ENCODE peak calls at places on chromosomes 16 and 17, in six cellular contexts. L, V, O, M, A and N are unnamed samples.

GRCh38 chr16:64253114-64253513 is 868.7 kb downstream of the CDH11 start:
- DNase-seq in L (no peak), V (no peak), O (no peak), M (no peak), A (no peak), N (no peak)

GRCh38 chr17:49576121-49576905 is 642 bp downstream of the NXPH3 start:
- DNase-seq in L (peak; percentile 88), V (peak; percentile 78), O (no peak), M (no peak), A (peak; percentile 60), N (peak; percentile 76)

GRCh38 chr17:69218986-69219385 is 9.6 kb downstream of the ABCA10 start:
- DNase-seq in L (no peak), V (no peak), O (no peak), M (no peak), A (no peak), N (no peak)

GRCh38 chr16:50396770-50397525 is 28.2 kb upstream of the BRD7 start:
- DNase-seq in L (no peak), V (no peak), O (no peak), M (no peak), A (no peak), N (no peak)

GRCh38 chr16:79954920-79955705 is 354.6 kb upstream of the MAF start:
- DNase-seq in L (no peak), V (no peak), O (no peak), M (no peak), A (no peak), N (no peak)

GRCh38 chr17:72726936-72727335 is 365.6 kb downstream of the SLC39A11 start:
- DNase-seq in L (no peak), V (no peak), O (no peak), M (no peak), A (no peak), N (no peak)

GRCh38 chr17:78146471-78146869 is 285 bp downstream of the C17orf99 start:
- DNase-seq in L (no peak), V (no peak), O (no peak), M (no peak), A (no peak), N (no peak)

GRCh38 chr17:45060382-45060823 is 714 bp upstream of the NMT1 start:
- DNase-seq in L (no peak), V (no peak), O (no peak), M (no peak), A (no peak), N (no peak)

GRCh38 chr16:17992416-17992815 is 344.1 kb downstream of the NPIPA8 start:
- DNase-seq in L (no peak), V (no peak), O (no peak), M (no peak), A (no peak), N (no peak)

GRCh38 chr16:54048994-54049929 is 237.3 kb downstream of the IRX3 start:
- DNase-seq in L (no peak), V (no peak), O (no peak), M (no peak), A (no peak), N (no peak)

GRCh38 chr17:31571124-31571892 is 179.8 kb downstream of the RAB11FIP4 start:
- DNase-seq in L (peak; percentile 45), V (peak; percentile 88), O (no peak), M (no peak), A (peak; percentile 97), N (no peak)

GRCh38 chr16:18832021-18832420 is 30.7 kb upstream of the ARL6IP1 start:
- DNase-seq in L (no peak), V (no peak), O (no peak), M (no peak), A (no peak), N (no peak)

GRCh38 chr17:6456914-6457687 is 12.8 kb downstream of the PIMREG start:
- DNase-seq in L (no peak), V (peak; percentile 37), O (no peak), M (peak; percentile 71), A (peak; percentile 48), N (no peak)

GRCh38 chr17:18224053-18224427 is 1.4 kb upstream of the LLGL1 start:
- DNase-seq in L (no peak), V (no peak), O (no peak), M (no peak), A (no peak), N (no peak)

GRCh38 chr16:80703391-80704071 is 100.9 kb downstream of the CDYL2 start:
- DNase-seq in L (peak; percentile 36), V (no peak), O (no peak), M (peak; percentile 51), A (no peak), N (no peak)

GRCh38 chr16:64981568-64982281 is 140.1 kb downstream of the CDH11 start:
- DNase-seq in L (no peak), V (no peak), O (no peak), M (no peak), A (no peak), N (no peak)

GRCh38 chr17:81044764-81045589 is 10.0 kb downstream of the BAIAP2 start:
- DNase-seq in L (peak; percentile 86), V (peak; percentile 93), O (no peak), M (peak; percentile 80), A (peak; percentile 77), N (no peak)

GRCh38 chr17:2253362-2253761 is 50.2 kb downstream of the SMG6 start:
- DNase-seq in L (no peak), V (no peak), O (no peak), M (no peak), A (no peak), N (no peak)

GRCh38 chr16:4058386-4058785 is 57.9 kb downstream of the ADCY9 start:
- DNase-seq in L (no peak), V (no peak), O (no peak), M (no peak), A (no peak), N (no peak)

GRCh38 chr17:43545383-43545632 is 832 bp downstream of the ETV4 start:
- DNase-seq in L (peak; percentile 91), V (no peak), O (peak; percentile 41), M (no peak), A (peak; percentile 20), N (no peak)

GRCh38 chr17:7845359-7846062 is 9.4 kb upstream of the TMEM88 start:
- DNase-seq in L (peak; percentile 66), V (no peak), O (no peak), M (no peak), A (no peak), N (no peak)

GRCh38 chr16:59848314-59848713 is 1114.2 kb upstream of the GOT2 start:
- DNase-seq in L (no peak), V (no peak), O (no peak), M (no peak), A (no peak), N (no peak)

GRCh38 chr17:50181601-50182345 is 16.0 kb downstream of the SGCA start:
- DNase-seq in L (no peak), V (peak; percentile 35), O (no peak), M (no peak), A (peak; percentile 68), N (no peak)

DNA sequence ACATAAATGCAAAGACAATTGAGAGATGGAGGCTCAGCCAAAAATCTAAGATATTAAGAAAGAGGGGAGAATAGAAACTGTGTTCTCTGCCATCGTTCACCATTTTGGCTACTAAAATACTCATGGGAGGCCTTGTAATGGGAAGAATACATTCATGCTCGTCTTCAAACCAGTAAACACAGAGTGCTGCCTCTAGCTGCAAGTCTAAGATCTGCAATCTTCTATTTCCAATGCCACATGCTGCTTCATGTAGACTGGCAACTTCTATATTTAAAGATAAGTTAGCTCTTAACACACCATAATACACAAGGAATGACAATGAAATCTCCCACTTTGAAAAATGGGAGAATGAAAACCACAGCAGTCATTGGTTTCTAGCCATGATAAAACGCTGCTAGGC is 387.3 kb downstream of the HS3ST3B1 start:
- DNase-seq in L (no peak), V (no peak), O (no peak), M (no peak), A (no peak), N (no peak)
- TF ChIP-seq CTCF in L (no peak), V (no peak), O (no peak), M (no peak), A (peak; percentile 9), N (no peak)

DNA sequence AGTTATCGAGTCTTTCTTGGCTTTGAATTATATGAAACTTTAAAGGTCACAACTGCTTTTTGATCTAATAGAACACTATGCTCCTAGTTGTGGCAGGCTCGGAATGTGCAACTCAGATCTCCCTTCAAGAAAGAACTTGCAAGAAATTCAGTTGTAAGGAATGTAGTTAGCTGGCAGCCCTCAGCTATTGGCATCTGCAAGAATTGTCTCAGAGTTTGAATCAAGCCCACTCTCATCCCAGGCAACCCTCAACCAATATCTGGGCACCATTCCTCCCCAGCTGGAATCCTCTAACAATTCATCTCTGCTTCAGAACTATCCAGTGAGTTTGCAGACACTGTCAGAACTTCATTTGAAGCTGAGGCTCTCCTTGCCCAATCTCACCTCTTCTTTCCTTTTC is 447.2 kb downstream of the KIF2B start:
- DNase-seq in L (no peak), V (no peak), O (no peak), M (no peak), A (no peak), N (no peak)
- TF ChIP-seq CTCF in L (no peak), V (no peak), O (no peak), M (no peak), A (no peak), N (no peak)

GRCh38 chr17:67080804-67081203 is 36.5 kb downstream of the CACNG1 start:
- DNase-seq in L (no peak), V (no peak), O (no peak), M (no peak), A (no peak), N (no peak)

GRCh38 chr17:67078292-67078691 is 33.9 kb downstream of the CACNG1 start:
- DNase-seq in L (peak; percentile 47), V (no peak), O (no peak), M (no peak), A (no peak), N (no peak)

GRCh38 chr17:67079481-67079880 is 35.1 kb downstream of the CACNG1 start:
- DNase-seq in L (no peak), V (no peak), O (no peak), M (no peak), A (no peak), N (no peak)

GRCh38 chr17:67085406-67085805 is 41.1 kb downstream of the CACNG1 start:
- DNase-seq in L (no peak), V (no peak), O (no peak), M (no peak), A (no peak), N (no peak)

DNA sequence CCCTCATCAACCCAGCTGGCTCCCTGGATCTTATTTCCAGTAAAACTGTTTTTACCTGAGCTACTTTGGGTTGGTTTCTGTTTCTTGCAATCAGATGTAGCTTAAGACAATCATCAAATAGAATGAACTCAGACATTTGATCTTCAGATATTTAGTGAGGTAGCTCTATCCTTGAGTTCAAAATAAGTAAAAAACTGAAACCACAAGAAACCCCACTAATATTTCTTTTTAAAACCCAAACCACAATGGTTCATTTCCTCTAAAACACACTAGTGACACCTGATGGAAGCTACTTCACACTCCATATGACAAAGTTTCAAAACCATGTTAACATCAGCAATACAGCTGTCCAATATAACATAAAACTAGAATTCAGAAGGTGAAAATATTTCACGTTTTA is 37.8 kb downstream of the CACNG1 start:
- DNase-seq in L (no peak), V (no peak), O (no peak), M (no peak), A (no peak), N (no peak)
- TF ChIP-seq CTCF in L (no peak), V (no peak), O (no peak), M (no peak), A (no peak), N (no peak)

DNA sequence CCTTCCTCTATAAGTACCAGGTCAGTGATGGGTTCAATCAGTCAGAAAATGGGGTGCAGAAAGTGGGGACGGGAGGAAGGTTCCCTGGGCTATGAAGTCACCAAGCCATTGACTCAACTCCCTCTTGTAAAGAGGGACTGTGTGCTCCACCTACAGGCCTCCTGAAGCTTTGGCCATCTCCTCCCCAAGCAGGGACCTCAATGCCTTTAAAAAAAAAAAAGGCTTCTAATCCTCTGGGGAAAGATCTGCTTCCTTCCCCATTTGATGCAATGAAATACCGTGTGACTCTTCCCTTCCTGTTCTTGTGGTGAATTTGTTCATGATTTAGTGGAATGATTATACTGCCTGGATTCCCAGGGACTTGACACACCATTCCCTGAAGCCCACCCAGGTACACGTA is 30.8 kb downstream of the VWA3A start:
- DNase-seq in L (no peak), V (no peak), O (no peak), M (no peak), A (no peak), N (no peak)
- TF ChIP-seq CTCF in L (no peak), V (no peak), O (no peak), M (no peak), A (no peak), N (no peak)